ENCODE peak calls at places on chromosomes 4 and X, in ten cellular contexts. V, Y, O, B, N, U, R, Q, D and Z are unnamed samples.
A peak's percentile ranks its signal among the peaks of the same experiment; 100 is the strongest.

GRCh38 chr4:168269879-168270278 is 48.7 kb downstream of the DDX60 start:
- DNase-seq in V (no peak), Y (no peak), O (no peak), B (no peak), N (no peak), U (no peak), R (no peak), Q (no peak), D (no peak), Z (no peak)

GRCh38 chrX:125533352-125533751 is 213.7 kb downstream of the TEX13C start:
- DNase-seq in V (no peak), Y (no peak), O (no peak), B (no peak), N (no peak), U (no peak), R (no peak), Q (no peak), D (no peak), Z (no peak)

GRCh38 chr4:22463179-22463578 is 52.7 kb downstream of the ADGRA3 start:
- DNase-seq in V (no peak), Y (no peak), O (no peak), B (no peak), N (no peak), U (no peak), R (no peak), Q (no peak), D (no peak), Z (no peak)

GRCh38 chrX:73765776-73766465 is 202.9 kb downstream of the CHIC1 start:
- DNase-seq in V (no peak), Y (no peak), O (no peak), B (no peak), N (no peak), U (no peak), R (no peak), Q (no peak), D (no peak), Z (no peak)

GRCh38 chr4:169351860-169352259 is 81.1 kb upstream of the SH3RF1 start:
- DNase-seq in V (no peak), Y (no peak), O (no peak), B (no peak), N (no peak), U (no peak), R (no peak), Q (no peak), D (no peak), Z (peak; percentile 34)

GRCh38 chr4:16289872-16290554 is 63.7 kb upstream of the TAPT1 start:
- DNase-seq in V (no peak), Y (no peak), O (peak; percentile 7), B (no peak), N (peak; percentile 12), U (peak; percentile 34), R (peak; percentile 60), Q (no peak), D (no peak), Z (no peak)

GRCh38 chrX:12269484-12269883 is 131.2 kb downstream of the FRMPD4 start:
- DNase-seq in V (no peak), Y (no peak), O (no peak), B (no peak), N (no peak), U (no peak), R (peak; percentile 34), Q (no peak), D (no peak), Z (no peak)

GRCh38 chrX:40105791-40106676 is 8.3 kb upstream of the BCOR start:
- DNase-seq in V (peak; percentile 84), Y (peak; percentile 61), O (no peak), B (peak; percentile 82), N (no peak), U (peak; percentile 92), R (peak; percentile 63), Q (no peak), D (no peak), Z (no peak)

GRCh38 chrX:2351999-2352995 is 148.5 kb downstream of the DHRSX start:
- DNase-seq in V (no peak), Y (peak; percentile 58), O (no peak), B (no peak), N (peak; percentile 94), U (no peak), R (peak; percentile 68), Q (peak; percentile 88), D (no peak), Z (peak; percentile 67)

GRCh38 chr4:184666670-184667069 is 17.1 kb downstream of the PRIMPOL start:
- DNase-seq in V (no peak), Y (no peak), O (no peak), B (no peak), N (no peak), U (no peak), R (no peak), Q (no peak), D (no peak), Z (no peak)

GRCh38 chr4:102935716-102936115 is 66.9 kb downstream of the CISD2 start:
- DNase-seq in V (no peak), Y (no peak), O (no peak), B (no peak), N (no peak), U (no peak), R (no peak), Q (no peak), D (no peak), Z (no peak)

GRCh38 chr4:89123418-89123817 is 12.1 kb downstream of the TIGD2 start:
- DNase-seq in V (no peak), Y (no peak), O (no peak), B (no peak), N (no peak), U (no peak), R (peak; percentile 70), Q (no peak), D (no peak), Z (peak; percentile 56)

GRCh38 chr4:770022-770421 is 55.9 kb downstream of the CPLX1 start:
- DNase-seq in V (no peak), Y (no peak), O (no peak), B (peak; percentile 23), N (no peak), U (peak; percentile 32), R (no peak), Q (no peak), D (no peak), Z (no peak)

GRCh38 chr4:121464854-121465253 is 84.0 kb upstream of the QRFPR start:
- DNase-seq in V (no peak), Y (no peak), O (no peak), B (no peak), N (no peak), U (no peak), R (peak; percentile 9), Q (no peak), D (no peak), Z (no peak)

GRCh38 chr4:171813195-171813955 is at the start of gene GALNTL6:
- DNase-seq in V (no peak), Y (peak; percentile 39), O (no peak), B (peak; percentile 41), N (no peak), U (peak; percentile 43), R (no peak), Q (no peak), D (no peak), Z (no peak)
- H3K4me3 ChIP-seq in V (no peak within 1 kb of the TSS), Y (peak within 1 kb of the TSS; percentile 56), O (no peak within 1 kb of the TSS), B (peak within 1 kb of the TSS; percentile 43), N (peak within 1 kb of the TSS; percentile 62), U (peak within 1 kb of the TSS; percentile 60), R (no peak within 1 kb of the TSS), Q (no peak within 1 kb of the TSS), D (peak within 1 kb of the TSS; percentile 75), Z (peak within 1 kb of the TSS; percentile 52)

GRCh38 chrX:17409566-17410290 is 34.7 kb downstream of the NHS start:
- DNase-seq in V (no peak), Y (no peak), O (no peak), B (no peak), N (no peak), U (peak; percentile 13), R (no peak), Q (no peak), D (no peak), Z (no peak)
- H3K4me3 ChIP-seq in V (no peak overlapping the region), Y (no peak overlapping the region), O (no peak overlapping the region), B (no peak overlapping the region), N (no peak overlapping the region), U (no peak overlapping the region), R (no peak overlapping the region), Q (no peak overlapping the region), D (no peak overlapping the region), Z (no peak overlapping the region)

GRCh38 chr4:147085796-147086195 is 140.1 kb upstream of the TTC29 start:
- DNase-seq in V (no peak), Y (no peak), O (no peak), B (no peak), N (no peak), U (no peak), R (no peak), Q (no peak), D (no peak), Z (no peak)

GRCh38 chr4:147093206-147093605 is 147.5 kb upstream of the TTC29 start:
- DNase-seq in V (no peak), Y (no peak), O (no peak), B (no peak), N (no peak), U (no peak), R (no peak), Q (no peak), D (no peak), Z (peak; percentile 12)

GRCh38 chr4:147090486-147090885 is 144.8 kb upstream of the TTC29 start:
- DNase-seq in V (no peak), Y (no peak), O (no peak), B (no peak), N (no peak), U (no peak), R (no peak), Q (no peak), D (no peak), Z (no peak)

GRCh38 chr4:147084861-147085260 is 139.2 kb upstream of the TTC29 start:
- DNase-seq in V (no peak), Y (no peak), O (no peak), B (no peak), N (no peak), U (no peak), R (no peak), Q (no peak), D (no peak), Z (no peak)

GRCh38 chr4:147088141-147088540 is 142.5 kb upstream of the TTC29 start:
- DNase-seq in V (no peak), Y (no peak), O (no peak), B (no peak), N (no peak), U (no peak), R (no peak), Q (no peak), D (no peak), Z (no peak)
- H3K4me3 ChIP-seq in V (no peak overlapping the region), Y (no peak overlapping the region), O (no peak overlapping the region), B (no peak overlapping the region), N (peak overlapping the region; percentile 15), U (no peak overlapping the region), R (no peak overlapping the region), Q (no peak overlapping the region), D (peak overlapping the region; percentile 41), Z (no peak overlapping the region)

DNA sequence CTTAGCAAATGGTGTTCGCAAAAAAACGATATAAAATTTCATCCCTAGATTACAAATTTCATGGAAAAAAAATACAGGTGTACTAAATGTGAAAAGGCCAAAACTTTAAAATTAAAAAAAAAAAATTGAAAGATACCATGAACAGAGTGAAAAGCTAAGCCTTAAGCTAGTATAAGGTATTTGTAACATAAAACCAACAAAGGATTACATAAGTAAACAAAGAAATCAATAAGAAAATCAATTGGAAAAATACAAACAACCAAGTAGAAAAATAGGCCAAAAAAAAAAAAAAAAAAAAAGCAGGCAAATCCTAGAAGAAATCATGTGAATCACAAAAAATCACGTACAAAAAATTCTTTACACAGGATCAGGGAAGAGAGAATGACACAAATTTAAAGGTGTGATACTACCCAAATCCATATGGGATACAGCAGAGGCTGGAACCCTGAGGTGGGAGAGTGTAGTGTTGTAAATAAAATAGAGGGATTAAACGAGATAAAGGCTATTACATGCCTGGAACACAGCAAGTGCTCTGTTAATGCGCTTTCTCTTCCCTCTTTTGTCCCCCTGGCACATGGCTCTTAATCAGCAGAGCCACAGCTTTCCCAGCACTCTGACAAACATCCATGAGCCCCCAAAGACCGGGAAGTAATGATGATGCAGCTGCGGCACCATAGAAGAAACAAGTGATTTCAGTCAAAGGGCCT is 85.7 kb downstream of the RASL11B start:
- DNase-seq in V (no peak), Y (no peak), O (no peak), B (no peak), N (no peak), U (no peak), R (no peak), Q (no peak), D (no peak), Z (no peak)
- H3K4me3 ChIP-seq in V (no peak overlapping the region), Y (no peak overlapping the region), O (no peak overlapping the region), B (no peak overlapping the region), N (no peak overlapping the region), U (no peak overlapping the region), R (no peak overlapping the region), Q (no peak overlapping the region), D (no peak overlapping the region), Z (no peak overlapping the region)